ENCODE peak calls at places on chromosomes 7 and 10, in eight cellular contexts. X, M, C, U, Y, V, B and I are unnamed samples.

GRCh38 chr10:113310317-113310716 is 242.5 kb upstream of the HABP2 start:
- DNase-seq in X (no peak), M (no peak), C (no peak), U (no peak), Y (no peak), V (no peak), B (no peak), I (no peak)

GRCh38 chr10:76640765-76641164 is 996.8 kb downstream of the KCNMA1 start:
- DNase-seq in X (no peak), M (no peak), C (no peak), U (no peak), Y (no peak), V (no peak), B (peak; percentile 89), I (no peak)

GRCh38 chr10:111767661-111768060 is 415.9 kb downstream of the GPAM start:
- DNase-seq in X (no peak), M (no peak), C (no peak), U (no peak), Y (no peak), V (no peak), B (no peak), I (no peak)

GRCh38 chr10:48798486-48799254 is 114.0 kb downstream of the WDFY4 start:
- DNase-seq in X (no peak), M (no peak), C (no peak), U (no peak), Y (no peak), V (no peak), B (no peak), I (no peak)

GRCh38 chr10:109773818-109774440 is 149.4 kb downstream of the XPNPEP1 start:
- DNase-seq in X (peak; percentile 7), M (no peak), C (no peak), U (no peak), Y (peak; percentile 46), V (peak; percentile 16), B (no peak), I (peak; percentile 34)

GRCh38 chr10:126376956-126377355 is 11.3 kb downstream of the ADAM12 start:
- DNase-seq in X (no peak), M (no peak), C (no peak), U (no peak), Y (no peak), V (no peak), B (no peak), I (no peak)

GRCh38 chr7:70569335-70569819 is 562.6 kb upstream of the GALNT17 start:
- DNase-seq in X (no peak), M (no peak), C (no peak), U (no peak), Y (no peak), V (no peak), B (no peak), I (peak; percentile 6)

GRCh38 chr10:49359349-49360231 is 36.3 kb downstream of the DRGX start:
- DNase-seq in X (no peak), M (no peak), C (no peak), U (no peak), Y (peak; percentile 81), V (no peak), B (no peak), I (no peak)

GRCh38 chr10:49619613-49620012 is 5.8 kb downstream of the CHAT start:
- DNase-seq in X (no peak), M (no peak), C (no peak), U (no peak), Y (no peak), V (no peak), B (no peak), I (no peak)

GRCh38 chr7:14717711-14718304 is 184.7 kb downstream of the DGKB start:
- DNase-seq in X (no peak), M (no peak), C (no peak), U (no peak), Y (peak; percentile 24), V (no peak), B (no peak), I (no peak)

GRCh38 chr10:86366033-86366901 is at the start of gene GRID1:
- DNase-seq in X (no peak), M (no peak), C (no peak), U (peak; percentile 54), Y (peak; percentile 55), V (no peak), B (no peak), I (no peak)

GRCh38 chr10:132485391-132485790 is 52.2 kb upstream of the INPP5A start:
- DNase-seq in X (no peak), M (no peak), C (no peak), U (no peak), Y (no peak), V (no peak), B (no peak), I (no peak)

GRCh38 chr10:69287181-69287580 is 8.9 kb downstream of the HK1 start:
- DNase-seq in X (no peak), M (no peak), C (no peak), U (no peak), Y (no peak), V (no peak), B (no peak), I (no peak)

GRCh38 chr10:14032406-14032998 is 298.2 kb downstream of the FRMD4A start:
- DNase-seq in X (no peak), M (no peak), C (peak; percentile 22), U (no peak), Y (peak; percentile 8), V (peak; percentile 2), B (no peak), I (peak; percentile 61)

GRCh38 chr10:132847856-132848255 is 61.9 kb upstream of the NKX6-2 start:
- DNase-seq in X (no peak), M (no peak), C (peak; percentile 3), U (no peak), Y (peak; percentile 46), V (no peak), B (no peak), I (no peak)

GRCh38 chr7:91846436-91846835 is 34.1 kb downstream of the MTERF1 start:
- DNase-seq in X (no peak), M (no peak), C (no peak), U (no peak), Y (no peak), V (no peak), B (no peak), I (no peak)

GRCh38 chr10:111171183-111171582 is 94.4 kb downstream of the ADRA2A start:
- DNase-seq in X (no peak), M (no peak), C (no peak), U (no peak), Y (no peak), V (no peak), B (no peak), I (no peak)

GRCh38 chr10:51235865-51236264 is 161.6 kb downstream of the PRKG1 start:
- DNase-seq in X (no peak), M (no peak), C (no peak), U (no peak), Y (no peak), V (no peak), B (no peak), I (no peak)

GRCh38 chr7:101536232-101536631 is 92.9 kb downstream of the MYL10 start:
- DNase-seq in X (no peak), M (no peak), C (no peak), U (peak; percentile 97), Y (no peak), V (no peak), B (no peak), I (no peak)

GRCh38 chr7:44451123-44451522 is 39.3 kb downstream of the NUDCD3 start:
- DNase-seq in X (no peak), M (no peak), C (no peak), U (no peak), Y (no peak), V (no peak), B (no peak), I (no peak)

GRCh38 chr10:92087750-92088395 is 164.3 kb downstream of the BTAF1 start:
- DNase-seq in X (peak; percentile 83), M (peak; percentile 58), C (peak; percentile 62), U (peak; percentile 75), Y (peak; percentile 85), V (peak; percentile 78), B (peak; percentile 57), I (peak; percentile 91)
- TF ChIP-seq CTCF in X (peak; percentile 94), M (peak; percentile 75), C (peak; percentile 69), U (peak; percentile 97), Y (peak; percentile 71), V (peak; percentile 84), B (peak; percentile 87), I (peak; percentile 79)

GRCh38 chr10:24465899-24466615 is 257.1 kb downstream of the KIAA1217 start:
- DNase-seq in X (peak; percentile 89), M (peak; percentile 38), C (no peak), U (peak; percentile 74), Y (peak; percentile 86), V (peak; percentile 77), B (peak; percentile 79), I (peak; percentile 50)
- H3K4me3 ChIP-seq in X (peak overlapping the region; percentile 46), M (no peak overlapping the region), C (no peak overlapping the region), U (peak overlapping the region; percentile 36), Y (peak overlapping the region; percentile 55), V (peak overlapping the region; percentile 49), B (peak overlapping the region; percentile 55), I (no peak overlapping the region)

GRCh38 chr7:156524737-156525597 is 115.6 kb upstream of the RNF32 start:
- DNase-seq in X (no peak), M (no peak), C (no peak), U (no peak), Y (no peak), V (no peak), B (no peak), I (no peak)
- TF ChIP-seq CTCF in X (no peak), M (no peak), C (no peak), U (no peak), Y (no peak), V (no peak), B (no peak), I (no peak)

GRCh38 chr10:73871915-73872710 is 2.2 kb downstream of the CAMK2G start:
- DNase-seq in X (no peak), M (no peak), C (no peak), U (no peak), Y (no peak), V (no peak), B (no peak), I (no peak)

GRCh38 chr10:73873163-73873842 is 1.1 kb downstream of the CAMK2G start:
- DNase-seq in X (no peak), M (no peak), C (no peak), U (no peak), Y (no peak), V (no peak), B (no peak), I (no peak)

GRCh38 chr10:73873843-73874215 is 526 bp downstream of the CAMK2G start:
- DNase-seq in X (no peak), M (no peak), C (peak; percentile 35), U (no peak), Y (peak; percentile 39), V (no peak), B (no peak), I (peak; percentile 9)

GRCh38 chr10:73868655-73869195 is 5.6 kb downstream of the CAMK2G start:
- DNase-seq in X (no peak), M (no peak), C (no peak), U (no peak), Y (no peak), V (no peak), B (no peak), I (no peak)

DNA sequence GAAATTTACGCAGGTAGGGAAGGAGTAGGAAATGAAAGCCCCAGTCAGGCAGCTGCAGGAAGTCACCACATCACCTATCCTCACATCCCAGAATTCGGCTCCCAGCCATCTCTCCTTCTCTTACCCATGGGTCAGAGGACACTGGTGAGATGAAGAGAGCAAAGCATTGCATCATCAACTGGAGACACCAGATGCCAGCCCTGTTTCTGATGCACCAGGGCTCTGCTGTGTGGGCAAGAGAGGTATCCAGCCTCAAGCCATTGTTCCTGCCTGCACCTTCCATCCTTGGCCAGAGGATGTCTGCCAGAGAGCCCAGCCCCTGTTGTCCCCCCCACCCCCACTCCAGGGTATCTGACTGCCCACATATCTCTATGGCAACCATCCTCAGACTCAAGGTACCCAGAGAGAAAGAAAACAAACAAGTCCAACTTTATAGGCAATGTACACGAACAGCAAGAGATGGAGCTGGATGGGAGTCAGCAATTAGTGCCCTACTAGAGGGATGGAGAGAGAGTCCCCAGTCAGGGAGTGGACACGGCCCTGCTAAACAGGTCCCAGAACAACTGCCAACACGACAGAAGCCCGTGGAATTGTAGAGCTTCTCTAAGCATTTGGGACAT is 3.0 kb downstream of the CAMK2G start:
- DNase-seq in X (no peak), M (no peak), C (no peak), U (peak; percentile 66), Y (no peak), V (no peak), B (no peak), I (no peak)
- H3K4me3 ChIP-seq in X (no peak overlapping the region), M (no peak overlapping the region), C (no peak overlapping the region), U (no peak overlapping the region), Y (no peak overlapping the region), V (no peak overlapping the region), B (no peak overlapping the region), I (no peak overlapping the region)